ENCODE peak calls at places on chromosome 3, in ten cellular contexts. X is astrocyte, B is NT2/D1, P is A673, Q is MM.1S, M is kidney epithelial cell, J is cardiac muscle cell, G is adipocyte, T is DND-41, A is left ventricle myocardium inferior. D is an unnamed sample.

GRCh38 chr3:81152156-81152555 is 609.3 kb downstream of the GBE1 start:
- DNase-seq in X (no peak), B (no peak), P (no peak), Q (no peak), M (no peak), J (no peak), G (no peak), T (no peak), A (no peak), D (no peak)

GRCh38 chr3:44554626-44555592 is at the start of gene ZKSCAN7:
- DNase-seq in X (peak; percentile 45), B (peak; percentile 27), P (peak; percentile 52), Q (no peak), M (peak; percentile 9), J (peak; percentile 71), G (peak; percentile 77), T (peak; percentile 80), A (peak; percentile 55), D (peak; percentile 94)

GRCh38 chr3:126083511-126083912 is 412 bp downstream of the SLC41A3 start:
- DNase-seq in X (peak; percentile 22), B (no peak), P (peak; percentile 43), Q (peak; percentile 62), M (no peak), J (peak; percentile 40), G (peak; percentile 74), T (peak; percentile 69), A (peak; percentile 46), D (peak; percentile 91)

GRCh38 chr3:146594843-146595482 is 10.2 kb downstream of the PLSCR5 start:
- DNase-seq in X (no peak), B (no peak), P (peak; percentile 4), Q (peak; percentile 12), M (no peak), J (peak; percentile 35), G (peak; percentile 55), T (no peak), A (no peak), D (no peak)

GRCh38 chr3:135310317-135310716 is 515.3 kb downstream of the EPHB1 start:
- DNase-seq in X (no peak), B (peak; percentile 11), P (no peak), Q (no peak), M (no peak), J (no peak), G (no peak), T (no peak), A (no peak), D (peak; percentile 10)

GRCh38 chr3:193940526-193940925 is 195.4 kb upstream of the HES1 start:
- DNase-seq in X (no peak), B (no peak), P (no peak), Q (no peak), M (no peak), J (no peak), G (no peak), T (no peak), A (no peak), D (no peak)

GRCh38 chr3:122484985-122485384 is 29.8 kb downstream of the KPNA1 start:
- DNase-seq in X (peak; percentile 56), B (no peak), P (no peak), Q (no peak), M (no peak), J (peak; percentile 65), G (peak; percentile 67), T (no peak), A (no peak), D (no peak)

GRCh38 chr3:3447671-3448070 is 268.2 kb upstream of the CRBN start:
- DNase-seq in X (no peak), B (no peak), P (no peak), Q (no peak), M (no peak), J (no peak), G (no peak), T (no peak), A (no peak), D (no peak)

GRCh38 chr3:80785475-80785874 is 976.0 kb downstream of the GBE1 start:
- DNase-seq in X (no peak), B (no peak), P (peak; percentile 15), Q (peak; percentile 17), M (no peak), J (no peak), G (peak; percentile 1), T (no peak), A (no peak), D (no peak)

GRCh38 chr3:163890661-163891060 is 1187.6 kb downstream of the SI start:
- DNase-seq in X (no peak), B (no peak), P (peak; percentile 48), Q (no peak), M (no peak), J (no peak), G (no peak), T (no peak), A (no peak), D (peak; percentile 1)

GRCh38 chr3:196837819-196838420 is 29.8 kb upstream of the SENP5 start:
- DNase-seq in X (peak; percentile 6), B (peak; percentile 65), P (peak; percentile 76), Q (peak; percentile 63), M (no peak), J (peak; percentile 71), G (peak; percentile 33), T (peak; percentile 64), A (peak; percentile 50), D (peak; percentile 82)

GRCh38 chr3:167078070-167078622 is 302.0 kb downstream of the ZBBX start:
- DNase-seq in X (peak; percentile 15), B (no peak), P (no peak), Q (peak; percentile 18), M (no peak), J (no peak), G (no peak), T (no peak), A (no peak), D (no peak)

GRCh38 chr3:147661916-147662315 is 252.8 kb downstream of the ZIC1 start:
- DNase-seq in X (no peak), B (no peak), P (no peak), Q (no peak), M (no peak), J (no peak), G (no peak), T (no peak), A (no peak), D (no peak)

GRCh38 chr3:148606979-148607378 is 90.7 kb upstream of the AGTR1 start:
- DNase-seq in X (no peak), B (no peak), P (no peak), Q (no peak), M (no peak), J (no peak), G (peak; percentile 26), T (no peak), A (no peak), D (no peak)

GRCh38 chr3:140898340-140899180 is 43.1 kb upstream of the SLC25A36 start:
- DNase-seq in X (peak; percentile 80), B (no peak), P (peak; percentile 76), Q (peak; percentile 56), M (peak; percentile 42), J (peak; percentile 84), G (peak; percentile 95), T (peak; percentile 28), A (no peak), D (peak; percentile 25)

GRCh38 chr3:87311309-87311708 is 34.9 kb upstream of the POU1F1 start:
- DNase-seq in X (peak; percentile 41), B (no peak), P (no peak), Q (no peak), M (no peak), J (no peak), G (peak; percentile 19), T (no peak), A (no peak), D (no peak)

GRCh38 chr3:169153614-169154013 is 509.9 kb downstream of the MECOM start:
- DNase-seq in X (no peak), B (no peak), P (no peak), Q (no peak), M (no peak), J (no peak), G (no peak), T (no peak), A (no peak), D (no peak)

GRCh38 chr3:161253711-161254110 is 32.6 kb downstream of the NMD3 start:
- DNase-seq in X (no peak), B (no peak), P (no peak), Q (no peak), M (no peak), J (peak; percentile 41), G (peak; percentile 56), T (no peak), A (no peak), D (no peak)
- H3K36me3 ChIP-seq in X (peaks cover 54% of the 10 kb centered on the region), B (peaks cover 64% of the 10 kb centered on the region), P (peaks cover 45% of the 10 kb centered on the region), Q (peaks cover 15% of the 10 kb centered on the region), M (peaks cover 2% of the 10 kb centered on the region), J (peaks cover 52% of the 10 kb centered on the region), G (peaks cover 98% of the 10 kb centered on the region), T (peaks cover 69% of the 10 kb centered on the region), A (peaks cover 75% of the 10 kb centered on the region), D (peaks cover 12% of the 10 kb centered on the region)

GRCh38 chr3:36606871-36607765 is 157.2 kb downstream of the DCLK3 start:
- DNase-seq in X (peak; percentile 97), B (no peak), P (no peak), Q (no peak), M (no peak), J (no peak), G (no peak), T (no peak), A (no peak), D (no peak)

GRCh38 chr3:36600413-36600812 is 163.9 kb downstream of the DCLK3 start:
- DNase-seq in X (no peak), B (no peak), P (no peak), Q (no peak), M (no peak), J (no peak), G (no peak), T (no peak), A (no peak), D (no peak)

GRCh38 chr3:36603423-36603822 is 160.9 kb downstream of the DCLK3 start:
- DNase-seq in X (no peak), B (no peak), P (no peak), Q (no peak), M (no peak), J (no peak), G (no peak), T (no peak), A (no peak), D (no peak)
- H3K27me3 ChIP-seq in X (no peaks in the 10 kb centered on the region), B (no peaks in the 10 kb centered on the region), P (no peaks in the 10 kb centered on the region), Q (no peaks in the 10 kb centered on the region), M (no peaks in the 10 kb centered on the region), J (no peaks in the 10 kb centered on the region), G (no peaks in the 10 kb centered on the region), T (peaks cover 2% of the 10 kb centered on the region), A (no peaks in the 10 kb centered on the region), D (no peaks in the 10 kb centered on the region)

DNA sequence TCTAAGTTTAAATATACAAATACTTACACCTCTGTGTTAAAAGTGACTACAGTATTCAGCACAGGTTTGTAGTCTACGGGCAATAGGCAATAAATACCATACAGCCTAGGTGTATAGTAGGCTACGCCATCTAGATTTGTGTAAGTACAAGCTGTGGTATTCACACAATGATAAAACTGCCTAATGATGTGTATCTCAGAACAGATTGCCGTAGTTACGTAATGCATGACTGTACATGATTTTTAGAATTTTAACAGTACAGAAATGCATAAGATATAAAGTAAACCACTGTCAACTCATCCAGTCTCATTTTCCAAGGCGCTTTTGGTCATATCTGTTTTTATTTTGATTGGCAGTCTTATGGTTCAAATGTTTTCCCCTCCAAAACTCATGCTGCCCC is 365.7 kb downstream of the CTNNB1 start:
- DNase-seq in X (no peak), B (no peak), P (no peak), Q (no peak), M (no peak), J (no peak), G (no peak), T (no peak), A (no peak), D (no peak)
- H3K4me3 ChIP-seq in X (no peak overlapping the region), B (no peak overlapping the region), P (no peak overlapping the region), Q (no peak overlapping the region), M (no peak overlapping the region), J (no peak overlapping the region), G (no peak overlapping the region), T (no peak overlapping the region), A (no peak overlapping the region), D (no peak overlapping the region)

GRCh38 chr3:31466866-31467265 is 65.9 kb upstream of the STT3B start:
- DNase-seq in X (no peak), B (no peak), P (no peak), Q (no peak), M (no peak), J (no peak), G (no peak), T (no peak), A (no peak), D (peak; percentile 26)
- H3K36me3 ChIP-seq in X (no peaks in the 10 kb centered on the region), B (no peaks in the 10 kb centered on the region), P (no peaks in the 10 kb centered on the region), Q (no peaks in the 10 kb centered on the region), M (no peaks in the 10 kb centered on the region), J (no peaks in the 10 kb centered on the region), G (no peaks in the 10 kb centered on the region), T (no peaks in the 10 kb centered on the region), A (no peaks in the 10 kb centered on the region), D (no peaks in the 10 kb centered on the region)